ENCODE peak calls at places on chromosomes 5 and 9, in four cellular contexts. L is adrenal gland, U is heart left ventricle, R is stomach. S is an unnamed sample. For H3K27me3, the result is how much of the 10 kb centered on the place peaks cover.

GRCh38 chr5:106414342-106414741 is 1256.4 kb downstream of the EFNA5 start:
- DNase-seq in L (no peak), U (no peak), R (no peak), S (no peak)

GRCh38 chr5:14364576-14365472 is 216.8 kb upstream of the OTULINL start:
- DNase-seq in L (no peak), U (no peak), R (peak), S (no peak)

GRCh38 chr5:55407059-55407684 is 99.4 kb downstream of the MTREX start:
- DNase-seq in L (no peak), U (no peak), R (no peak), S (no peak)

GRCh38 chr9:92685022-92685421 is 15.1 kb upstream of the IPPK start:
- DNase-seq in L (no peak), U (no peak), R (no peak), S (no peak)

GRCh38 chr9:93340091-93340490 is 111.4 kb upstream of the FAM120A start:
- DNase-seq in L (no peak), U (no peak), R (no peak), S (no peak)

GRCh38 chr9:11328326-11328725 is 715.5 kb upstream of the PTPRD start:
- DNase-seq in L (no peak), U (no peak), R (no peak), S (no peak)

GRCh38 chr9:93992830-93993229 is 37.7 kb upstream of the BARX1 start:
- DNase-seq in L (no peak), U (no peak), R (no peak), S (no peak)

GRCh38 chr9:87831159-87831558 is 51.5 kb upstream of the SPATA31E1 start:
- DNase-seq in L (no peak), U (no peak), R (no peak), S (no peak)

GRCh38 chr9:14365667-14366066 is 51.7 kb upstream of the NFIB start:
- DNase-seq in L (no peak), U (no peak), R (no peak), S (no peak)

GRCh38 chr5:5671823-5672222 is 249.3 kb downstream of the ICE1 start:
- DNase-seq in L (no peak), U (no peak), R (no peak), S (no peak)

GRCh38 chr5:43332401-43332800 is 19.2 kb upstream of the HMGCS1 start:
- DNase-seq in L (no peak), U (no peak), R (no peak), S (no peak)

GRCh38 chr9:114150608-114151007 is 4.7 kb upstream of the COL27A1 start:
- DNase-seq in L (no peak), U (no peak), R (no peak), S (no peak)

GRCh38 chr9:114146735-114147134 is 8.6 kb upstream of the COL27A1 start:
- DNase-seq in L (no peak), U (no peak), R (no peak), S (no peak)

GRCh38 chr9:114151426-114151956 is 3.8 kb upstream of the COL27A1 start:
- DNase-seq in L (no peak), U (no peak), R (no peak), S (no peak)

GRCh38 chr9:114149181-114149580 is 6.2 kb upstream of the COL27A1 start:
- DNase-seq in L (no peak), U (no peak), R (no peak), S (no peak)

DNA sequence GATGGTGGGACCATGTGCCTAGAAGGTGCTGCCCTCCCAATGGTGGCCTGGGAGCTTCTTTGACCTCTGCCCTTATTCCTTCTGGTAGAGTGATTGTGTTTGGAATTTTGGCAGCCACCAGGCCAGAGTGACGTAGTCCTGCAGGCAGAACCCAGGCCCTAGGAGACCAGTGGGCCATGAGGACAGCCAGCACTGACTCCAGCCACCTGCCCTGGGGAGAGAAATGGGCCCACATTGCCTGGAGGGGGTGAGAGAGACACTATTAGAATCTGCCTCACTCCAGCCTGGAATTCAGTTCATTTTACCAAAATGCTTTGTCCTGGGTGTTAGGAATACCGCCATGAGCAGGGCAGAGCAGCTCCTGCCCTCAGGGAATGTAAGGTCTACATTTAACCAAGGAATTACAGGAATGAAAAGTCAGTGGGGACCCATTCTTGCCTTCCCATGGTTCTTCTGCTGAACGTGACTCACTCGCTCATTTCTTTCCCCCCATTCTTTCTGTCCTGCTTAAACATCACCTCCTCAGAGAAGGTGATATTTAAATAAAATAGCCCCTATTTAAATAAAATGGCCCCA is 5.5 kb upstream of the COL27A1 start:
- DNase-seq in L (no peak), U (no peak), R (no peak), S (no peak)
- H3K27me3 ChIP-seq in L (under half), U (under half), R (under half), S (under half)

GRCh38 chr5:149581931-149582768 is 852 bp downstream of the ARHGEF37 start:
- DNase-seq in L (no peak), U (peak), R (peak), S (peak)
- TF ChIP-seq POLR2A in L (no peak), U (no peak), R (no peak), S (no peak)

DNA sequence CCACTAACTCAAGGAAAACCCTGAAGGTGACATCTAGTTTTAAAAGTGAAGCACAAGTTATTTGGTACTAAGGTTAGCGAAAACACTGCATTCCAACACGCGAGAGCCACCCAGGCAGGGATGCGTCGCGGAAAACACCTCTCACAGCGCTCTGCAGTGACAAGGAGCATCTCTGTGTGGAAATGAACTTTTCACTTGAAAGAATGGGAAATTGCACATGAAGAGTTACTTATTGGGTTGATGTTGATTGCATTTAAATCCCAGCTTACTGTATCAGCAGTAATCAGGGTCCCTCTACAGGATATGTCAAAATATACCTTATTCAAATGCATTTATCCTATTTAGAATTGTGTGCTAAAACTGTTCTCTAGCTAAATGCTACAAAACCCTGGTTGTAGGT is 144.4 kb downstream of the BNC2 start:
- DNase-seq in L (no peak), U (no peak), R (no peak), S (no peak)
- TF ChIP-seq CTCF in L (no peak), U (no peak), R (no peak), S (no peak)

GRCh38 chr5:3009605-3010004 is 258.1 kb upstream of the IRX2 start:
- DNase-seq in L (no peak), U (no peak), R (no peak), S (no peak)

GRCh38 chr5:3010301-3010952 is 258.9 kb upstream of the IRX2 start:
- DNase-seq in L (no peak), U (no peak), R (no peak), S (no peak)

GRCh38 chr5:3006961-3007551 is 255.6 kb upstream of the IRX2 start:
- DNase-seq in L (no peak), U (no peak), R (no peak), S (no peak)

GRCh38 chr5:3006526-3006925 is 255.0 kb upstream of the IRX2 start:
- DNase-seq in L (no peak), U (no peak), R (no peak), S (no peak)

GRCh38 chr5:3007577-3007976 is 256.1 kb upstream of the IRX2 start:
- DNase-seq in L (no peak), U (no peak), R (no peak), S (no peak)
- H3K27me3 ChIP-seq in L (under half), U (under half), R (under half), S (under half)

S was measured in testis.